ENCODE peak calls at places on chromosomes 3 and 15, in six cellular contexts. A, N, P, R, F and C are unnamed samples.

GRCh38 chr3:84904212-84904611 is 54.6 kb upstream of the CADM2 start:
- DNase-seq in N (no peak), A (no peak), F (no peak), P (no peak), R (no peak), C (no peak)

GRCh38 chr15:64070965-64071851 is 22.4 kb downstream of the CIAO2A start:
- DNase-seq in N (peak; percentile 88), F (no peak), P (peak; percentile 72), R (peak; percentile 80), A (no peak), C (no peak)

GRCh38 chr3:195182470-195182795 is 88.5 kb downstream of the XXYLT1 start:
- DNase-seq in R (peak; percentile 75), N (peak; percentile 81), P (peak; percentile 67), A (no peak), F (no peak), C (no peak)

GRCh38 chr15:97171556-97171955 is 788.9 kb upstream of the ARRDC4 start:
- DNase-seq in R (no peak), A (no peak), N (no peak), F (no peak), P (no peak), C (no peak)

GRCh38 chr15:81334768-81335447 is 11.0 kb upstream of the STARD5 start:
- DNase-seq in F (no peak), A (no peak), N (no peak), P (no peak), R (peak; percentile 31), C (no peak)

GRCh38 chr15:80309769-80310384 is 57.9 kb upstream of the CTXND1 start:
- DNase-seq in R (no peak), F (no peak), A (no peak), N (peak; percentile 34), P (peak; percentile 34), C (no peak)

GRCh38 chr3:196965112-196965803 is 3.4 kb downstream of the PIGZ start:
- DNase-seq in R (no peak), A (no peak), F (no peak), P (no peak), N (no peak), C (no peak)

GRCh38 chr3:186693843-186694242 is 23.3 kb upstream of the KNG1 start:
- DNase-seq in P (no peak), N (no peak), R (no peak), F (no peak), A (no peak), C (no peak)

GRCh38 chr3:89867286-89867685 is 759.9 kb downstream of the EPHA3 start:
- DNase-seq in R (no peak), F (no peak), P (no peak), N (no peak), A (no peak), C (no peak)

GRCh38 chr3:58899159-58899952 is 150.5 kb downstream of the CFAP20DC start:
- DNase-seq in F (peak; percentile 65), R (peak; percentile 36), N (no peak), P (peak; percentile 25), A (no peak), C (peak; percentile 50)

GRCh38 chr3:116757310-116757709 is 47.7 kb downstream of the TUSC7 start:
- DNase-seq in N (no peak), P (no peak), R (no peak), F (no peak), A (no peak), C (no peak)

GRCh38 chr3:141452045-141452444 is 34.8 kb upstream of the RASA2 start:
- DNase-seq in F (peak; percentile 80), P (peak; percentile 74), R (peak; percentile 41), A (peak; percentile 33), N (peak; percentile 80), C (peak; percentile 75)

GRCh38 chr15:78203346-78204225 is 30.8 kb downstream of the ACSBG1 start:
- DNase-seq in P (no peak), R (no peak), F (no peak), N (no peak), A (no peak), C (no peak)

GRCh38 chr15:43911235-43911661 is 84.4 kb downstream of the WDR76 start:
- DNase-seq in N (peak; percentile 93), F (no peak), A (no peak), P (peak; percentile 98), R (peak; percentile 98), C (no peak)

GRCh38 chr15:29289179-29289578 is 19.6 kb upstream of the NSMCE3 start:
- DNase-seq in A (no peak), P (no peak), N (no peak), F (no peak), R (no peak), C (no peak)

GRCh38 chr3:27533718-27534578 is 49.8 kb upstream of the SLC4A7 start:
- DNase-seq in P (peak; percentile 99), N (peak; percentile 99), R (peak; percentile 99), F (peak; percentile 79), A (no peak), C (peak; percentile 38)

GRCh38 chr3:27535809-27536392 is 51.7 kb upstream of the SLC4A7 start:
- DNase-seq in N (peak; percentile 49), P (peak; percentile 68), A (no peak), F (no peak), R (peak; percentile 68), C (no peak)

GRCh38 chr3:27532931-27533607 is 48.9 kb upstream of the SLC4A7 start:
- DNase-seq in P (no peak), N (peak; percentile 45), R (peak; percentile 36), A (no peak), F (no peak), C (no peak)

GRCh38 chr3:27528798-27529197 is 44.6 kb upstream of the SLC4A7 start:
- DNase-seq in N (no peak), A (no peak), R (no peak), F (no peak), P (no peak), C (no peak)

DNA sequence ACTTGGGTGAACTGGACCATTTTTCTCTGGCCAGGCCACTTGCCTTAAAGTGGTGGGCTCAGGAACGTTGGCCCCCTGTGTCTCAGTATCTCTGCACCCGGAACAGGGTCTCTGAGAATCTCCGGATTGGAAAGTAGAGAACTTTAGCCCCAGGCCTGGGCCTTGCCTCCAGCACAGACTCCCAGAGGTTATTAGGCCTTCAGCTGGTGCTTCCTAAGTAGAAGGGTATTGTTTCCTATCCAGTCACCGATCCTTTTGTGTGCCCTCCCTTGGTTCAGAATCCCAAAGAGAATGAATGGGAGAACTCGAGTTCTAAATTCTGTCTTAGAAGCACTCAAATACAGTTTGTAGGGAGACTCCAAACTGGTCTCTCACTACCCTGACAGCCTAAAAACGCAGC is 48.2 kb upstream of the SLC4A7 start:
- DNase-seq in A (no peak), N (no peak), P (no peak), F (no peak), R (no peak), C (no peak)
- H3K4me3 ChIP-seq in A (no peak overlapping the region), N (no peak overlapping the region), P (no peak overlapping the region), F (no peak overlapping the region), R (no peak overlapping the region), C (no peak overlapping the region)

GRCh38 chr3:119382134-119382533 is 81.3 kb downstream of the TMEM39A start:
- DNase-seq in F (no peak), R (no peak), P (no peak), A (no peak), N (no peak), C (no peak)
- TF ChIP-seq CTCF in F (no peak), R (no peak), P (no peak), A (no peak), N (no peak), C (no peak)

DNA sequence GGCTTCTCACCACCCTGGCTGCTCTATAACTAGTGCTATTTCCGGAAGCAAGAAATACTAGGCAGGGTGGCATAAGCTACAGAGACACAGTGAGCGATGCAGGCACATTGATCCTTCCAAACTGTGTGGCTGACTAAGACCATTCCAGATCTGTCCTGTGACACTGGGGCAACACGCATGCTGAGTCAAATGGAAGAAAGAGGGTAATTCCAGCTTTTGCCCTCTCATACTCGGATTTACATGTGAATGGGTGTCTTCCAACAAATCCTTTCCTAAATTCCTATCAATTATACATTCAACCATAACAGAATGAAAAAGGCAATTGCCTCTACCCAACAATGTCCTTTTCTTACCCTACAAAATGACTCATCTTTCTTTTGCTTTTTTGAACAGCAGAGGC is 5.1 kb downstream of the FSIP1 start:
- DNase-seq in R (peak; percentile 31), N (peak; percentile 44), A (no peak), F (peak; percentile 46), P (no peak), C (no peak)
- H3K4me3 ChIP-seq in R (no peak overlapping the region), N (no peak overlapping the region), A (no peak overlapping the region), F (no peak overlapping the region), P (no peak overlapping the region), C (no peak overlapping the region)

GRCh38 chr3:106624154-106624553 is 753.1 kb upstream of the CCDC54 start:
- DNase-seq in F (no peak), A (no peak), R (no peak), N (no peak), P (no peak), C (no peak)

GRCh38 chr3:106629215-106629832 is 747.9 kb upstream of the CCDC54 start:
- DNase-seq in P (no peak), F (peak; percentile 33), A (no peak), R (no peak), N (no peak), C (peak; percentile 37)

GRCh38 chr3:106631378-106632083 is 745.7 kb upstream of the CCDC54 start:
- DNase-seq in A (no peak), N (no peak), P (peak; percentile 44), R (peak; percentile 36), F (no peak), C (no peak)

GRCh38 chr3:106628407-106628806 is 748.8 kb upstream of the CCDC54 start:
- DNase-seq in F (no peak), N (peak; percentile 78), A (peak; percentile 13), R (peak; percentile 41), P (peak; percentile 68), C (no peak)
- TF ChIP-seq CTCF in F (no peak), N (peak; percentile 38), A (peak; percentile 60), R (no peak), P (peak; percentile 29), C (no peak)

DNA sequence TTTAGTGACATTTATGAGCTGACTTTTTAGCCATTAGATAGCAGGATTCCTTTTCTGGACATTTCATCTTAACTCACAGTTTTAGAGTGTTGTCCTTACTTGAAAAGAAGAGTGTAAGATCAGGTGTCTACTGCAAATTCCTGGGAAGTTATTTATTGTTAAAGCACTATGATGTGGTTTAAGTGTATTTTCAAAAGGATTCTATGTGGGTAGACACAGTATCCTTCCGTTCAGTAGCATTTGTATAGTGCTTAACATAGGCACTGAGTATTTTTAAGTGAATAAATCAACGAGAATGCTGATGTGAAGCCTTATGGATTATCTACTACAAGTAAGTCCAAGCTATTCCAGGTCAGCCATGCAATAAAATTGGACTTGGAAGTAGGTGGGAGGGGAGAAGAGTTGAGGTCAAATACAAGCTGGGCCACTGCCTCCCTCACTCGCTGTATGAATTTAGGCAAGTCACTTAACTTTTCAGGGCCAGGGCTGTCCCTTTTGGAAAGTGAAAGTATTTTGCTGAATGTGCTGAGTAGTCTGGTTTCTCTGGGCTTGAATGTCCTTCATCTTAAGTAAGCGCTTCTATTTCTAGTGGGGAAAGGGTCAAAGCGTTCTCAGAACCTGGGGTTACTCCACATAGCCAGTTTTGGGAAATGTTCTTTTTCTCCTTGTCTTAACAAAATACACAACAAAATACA is 48.6 kb downstream of the GAP43 start:
- DNase-seq in A (no peak), N (no peak), F (peak; percentile 40), P (no peak), R (peak; percentile 26), C (no peak)
- H3K4me3 ChIP-seq in A (no peak overlapping the region), N (peak overlapping the region; percentile 14), F (no peak overlapping the region), P (no peak overlapping the region), R (no peak overlapping the region), C (no peak overlapping the region)